ENCODE peak calls at places on chromosomes 2 and 18, in seven cellular contexts. One of them, this sample, is unnamed.

GRCh38 chr18:10973579-10974260 is 175.6 kb downstream of the PIEZO2 start:
- DNase-seq in AG09319: no peak
- DNase-seq in prostate gland: no peak
- DNase-seq in H9: no peak
- DNase-seq in GM10248: no peak
- DNase-seq in hepatocyte: no peak
- DNase-seq in transverse colon: no peak
- DNase-seq in this sample: no peak

GRCh38 chr2:102449370-102449974 is 23.6 kb upstream of the SLC9A4 start:
- DNase-seq in AG09319: no peak
- DNase-seq in prostate gland: peak; percentile 24
- DNase-seq in H9: no peak
- DNase-seq in GM10248: peak; percentile 46
- DNase-seq in hepatocyte: peak; percentile 62
- DNase-seq in transverse colon: peak; percentile 30
- DNase-seq in this sample: no peak

GRCh38 chr2:86336350-86337234 is 834 bp downstream of the REEP1 start:
- DNase-seq in AG09319: no peak
- DNase-seq in prostate gland: no peak
- DNase-seq in H9: peak; percentile 36
- DNase-seq in GM10248: no peak
- DNase-seq in hepatocyte: peak; percentile 46
- DNase-seq in transverse colon: no peak
- DNase-seq in this sample: peak; percentile 83

GRCh38 chr2:86790828-86791561 is at the start of gene CD8A:
- DNase-seq in AG09319: no peak
- DNase-seq in prostate gland: no peak
- DNase-seq in H9: peak; percentile 58
- DNase-seq in GM10248: peak; percentile 53
- DNase-seq in hepatocyte: peak; percentile 26
- DNase-seq in transverse colon: no peak
- DNase-seq in this sample: no peak

GRCh38 chr2:130825972-130826253 is 10.8 kb upstream of the ARHGEF4 start:
- DNase-seq in AG09319: no peak
- DNase-seq in prostate gland: no peak
- DNase-seq in H9: no peak
- DNase-seq in GM10248: no peak
- DNase-seq in hepatocyte: no peak
- DNase-seq in transverse colon: no peak
- DNase-seq in this sample: no peak

GRCh38 chr18:36572135-36572856 is 256.5 kb downstream of the TPGS2 start:
- DNase-seq in AG09319: peak; percentile 32
- DNase-seq in prostate gland: peak; percentile 40
- DNase-seq in H9: peak; percentile 45
- DNase-seq in GM10248: peak; percentile 28
- DNase-seq in hepatocyte: peak; percentile 58
- DNase-seq in transverse colon: peak; percentile 28
- DNase-seq in this sample: no peak

GRCh38 chr2:154240316-154240715 is 368.6 kb downstream of the GALNT13 start:
- DNase-seq in AG09319: no peak
- DNase-seq in prostate gland: no peak
- DNase-seq in H9: no peak
- DNase-seq in GM10248: no peak
- DNase-seq in hepatocyte: no peak
- DNase-seq in transverse colon: no peak
- DNase-seq in this sample: no peak

GRCh38 chr2:98247383-98247782 is 98.9 kb upstream of the CNGA3 start:
- DNase-seq in AG09319: no peak
- DNase-seq in prostate gland: no peak
- DNase-seq in H9: no peak
- DNase-seq in GM10248: no peak
- DNase-seq in hepatocyte: no peak
- DNase-seq in transverse colon: no peak
- DNase-seq in this sample: no peak

GRCh38 chr2:15058015-15058414 is 425.5 kb downstream of the LRATD1 start:
- DNase-seq in AG09319: no peak
- DNase-seq in prostate gland: no peak
- DNase-seq in H9: no peak
- DNase-seq in GM10248: no peak
- DNase-seq in hepatocyte: no peak
- DNase-seq in transverse colon: no peak
- DNase-seq in this sample: no peak

GRCh38 chr18:49359732-49360444 is 100.6 kb downstream of the DYM start:
- DNase-seq in AG09319: peak; percentile 51
- DNase-seq in prostate gland: no peak
- DNase-seq in H9: no peak
- DNase-seq in GM10248: peak; percentile 18
- DNase-seq in hepatocyte: no peak
- DNase-seq in transverse colon: no peak
- DNase-seq in this sample: no peak

GRCh38 chr18:59566507-59566906 is 130.7 kb downstream of the CCBE1 start:
- DNase-seq in AG09319: no peak
- DNase-seq in prostate gland: no peak
- DNase-seq in H9: no peak
- DNase-seq in GM10248: no peak
- DNase-seq in hepatocyte: peak; percentile 44
- DNase-seq in transverse colon: no peak
- DNase-seq in this sample: no peak

GRCh38 chr18:22559414-22560282 is 141.9 kb upstream of the CTAGE1 start:
- DNase-seq in AG09319: no peak
- DNase-seq in prostate gland: peak; percentile 8
- DNase-seq in H9: peak; percentile 48
- DNase-seq in GM10248: peak; percentile 30
- DNase-seq in hepatocyte: peak; percentile 87
- DNase-seq in transverse colon: peak; percentile 52
- DNase-seq in this sample: peak; percentile 85

GRCh38 chr2:60365556-60365955 is 187.9 kb downstream of the BCL11A start:
- DNase-seq in AG09319: no peak
- DNase-seq in prostate gland: no peak
- DNase-seq in H9: peak; percentile 6
- DNase-seq in GM10248: no peak
- DNase-seq in hepatocyte: no peak
- DNase-seq in transverse colon: no peak
- DNase-seq in this sample: peak; percentile 30

GRCh38 chr2:225122582-225123486 is 80.6 kb upstream of the DOCK10 start:
- DNase-seq in AG09319: no peak
- DNase-seq in prostate gland: no peak
- DNase-seq in H9: no peak
- DNase-seq in GM10248: peak; percentile 15
- DNase-seq in hepatocyte: peak; percentile 27
- DNase-seq in transverse colon: no peak
- DNase-seq in this sample: no peak

GRCh38 chr2:192148620-192149321 is 46.0 kb downstream of the TMEFF2 start:
- DNase-seq in AG09319: no peak
- DNase-seq in prostate gland: no peak
- DNase-seq in H9: no peak
- DNase-seq in GM10248: no peak
- DNase-seq in hepatocyte: no peak
- DNase-seq in transverse colon: no peak
- DNase-seq in this sample: no peak
- TF ChIP-seq CTCF in AG09319: no peak
- TF ChIP-seq CTCF in prostate gland: peak; percentile 36
- TF ChIP-seq CTCF in H9: no peak
- TF ChIP-seq CTCF in GM10248: no peak
- TF ChIP-seq CTCF in hepatocyte: no peak
- TF ChIP-seq CTCF in transverse colon: no peak
- TF ChIP-seq CTCF in this sample: peak; percentile 38

DNA sequence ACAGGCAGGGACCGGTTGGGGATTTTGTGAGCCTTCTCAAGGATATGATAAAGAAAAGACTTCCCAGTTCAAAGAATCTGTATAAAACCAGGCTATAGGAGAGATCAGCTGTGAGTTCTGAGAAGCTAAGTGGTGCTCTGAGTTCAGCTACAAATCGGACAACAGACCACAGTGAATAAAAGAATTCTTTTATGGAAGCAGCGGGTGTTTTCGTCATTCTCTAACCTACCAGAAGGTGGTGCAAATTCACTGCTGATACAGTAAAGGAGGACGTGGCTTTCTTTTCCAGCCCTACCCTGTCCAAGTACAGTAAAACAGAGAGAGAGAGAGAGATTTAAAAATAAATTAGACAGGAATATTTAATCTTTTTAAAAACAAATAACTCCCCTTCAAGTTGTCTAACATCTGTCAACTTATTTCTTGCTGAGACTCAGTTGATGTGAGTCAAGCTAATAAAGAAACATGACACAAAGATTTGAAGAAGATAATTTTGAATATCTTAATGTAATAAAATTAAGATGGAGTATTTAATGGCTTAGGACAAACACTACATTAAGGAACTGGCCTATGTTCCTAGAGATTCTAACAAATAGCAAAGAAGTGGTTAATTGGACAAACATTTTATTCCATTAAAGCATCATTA is 133.8 kb downstream of the INSIG2 start:
- DNase-seq in AG09319: peak; percentile 29
- DNase-seq in prostate gland: peak; percentile 31
- DNase-seq in H9: peak; percentile 38
- DNase-seq in GM10248: peak; percentile 50
- DNase-seq in hepatocyte: peak; percentile 86
- DNase-seq in transverse colon: no peak
- DNase-seq in this sample: no peak
- TF ChIP-seq CTCF in AG09319: peak; percentile 76
- TF ChIP-seq CTCF in prostate gland: peak; percentile 51
- TF ChIP-seq CTCF in H9: peak; percentile 80
- TF ChIP-seq CTCF in GM10248: peak; percentile 60
- TF ChIP-seq CTCF in hepatocyte: peak; percentile 88
- TF ChIP-seq CTCF in transverse colon: peak; percentile 69
- TF ChIP-seq CTCF in this sample: peak; percentile 76

DNA sequence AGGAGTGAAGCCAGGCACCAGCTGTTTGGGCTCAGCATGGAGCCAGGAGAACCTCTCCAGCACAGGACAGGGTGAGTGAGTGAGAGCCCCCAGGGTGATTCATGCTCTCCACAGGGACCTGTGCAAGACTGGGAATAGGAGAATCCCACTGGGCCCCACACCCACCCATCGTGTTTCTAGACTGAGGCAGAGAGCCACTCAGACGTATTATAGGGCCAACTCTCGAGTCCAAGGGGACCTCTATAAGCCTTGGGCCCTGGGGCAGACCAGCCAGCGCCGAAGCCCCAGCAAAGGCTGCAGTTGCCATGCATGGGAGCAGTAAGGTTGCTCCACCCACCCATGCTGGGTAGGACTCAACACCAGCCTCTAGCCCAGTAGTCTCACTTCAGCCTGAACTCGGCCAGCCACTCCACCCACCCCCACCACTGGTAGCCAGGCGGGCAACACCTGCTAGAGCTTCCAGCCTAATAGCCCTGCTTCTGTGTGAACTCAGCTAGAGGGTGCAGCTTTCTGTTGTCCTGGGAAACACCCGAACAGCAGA is 19.0 kb downstream of the PFN4 start:
- DNase-seq in AG09319: no peak
- DNase-seq in prostate gland: no peak
- DNase-seq in H9: no peak
- DNase-seq in GM10248: no peak
- DNase-seq in hepatocyte: no peak
- DNase-seq in transverse colon: no peak
- DNase-seq in this sample: no peak
- TF ChIP-seq CTCF in AG09319: no peak
- TF ChIP-seq CTCF in prostate gland: no peak
- TF ChIP-seq CTCF in H9: no peak
- TF ChIP-seq CTCF in GM10248: no peak
- TF ChIP-seq CTCF in hepatocyte: no peak
- TF ChIP-seq CTCF in transverse colon: no peak
- TF ChIP-seq CTCF in this sample: no peak

GRCh38 chr18:42157878-42158277 is 202.8 kb downstream of the PIK3C3 start:
- DNase-seq in AG09319: no peak
- DNase-seq in prostate gland: no peak
- DNase-seq in H9: no peak
- DNase-seq in GM10248: no peak
- DNase-seq in hepatocyte: no peak
- DNase-seq in transverse colon: no peak
- DNase-seq in this sample: no peak
- TF ChIP-seq CTCF in AG09319: no peak
- TF ChIP-seq CTCF in prostate gland: no peak
- TF ChIP-seq CTCF in H9: no peak
- TF ChIP-seq CTCF in GM10248: no peak
- TF ChIP-seq CTCF in hepatocyte: no peak
- TF ChIP-seq CTCF in transverse colon: no peak
- TF ChIP-seq CTCF in this sample: no peak

GRCh38 chr2:7032371-7032770 is 115.2 kb downstream of the RNF144A start:
- DNase-seq in AG09319: no peak
- DNase-seq in prostate gland: no peak
- DNase-seq in H9: no peak
- DNase-seq in GM10248: no peak
- DNase-seq in hepatocyte: no peak
- DNase-seq in transverse colon: no peak
- DNase-seq in this sample: no peak

GRCh38 chr2:7029291-7030059 is 112.3 kb downstream of the RNF144A start:
- DNase-seq in AG09319: no peak
- DNase-seq in prostate gland: no peak
- DNase-seq in H9: no peak
- DNase-seq in GM10248: no peak
- DNase-seq in hepatocyte: no peak
- DNase-seq in transverse colon: no peak
- DNase-seq in this sample: no peak

GRCh38 chr2:7033136-7033960 is 116.1 kb downstream of the RNF144A start:
- DNase-seq in AG09319: no peak
- DNase-seq in prostate gland: no peak
- DNase-seq in H9: no peak
- DNase-seq in GM10248: no peak
- DNase-seq in hepatocyte: no peak
- DNase-seq in transverse colon: no peak
- DNase-seq in this sample: no peak

GRCh38 chr2:7030810-7031209 is 113.6 kb downstream of the RNF144A start:
- DNase-seq in AG09319: no peak
- DNase-seq in prostate gland: no peak
- DNase-seq in H9: no peak
- DNase-seq in GM10248: no peak
- DNase-seq in hepatocyte: no peak
- DNase-seq in transverse colon: no peak
- DNase-seq in this sample: no peak

DNA sequence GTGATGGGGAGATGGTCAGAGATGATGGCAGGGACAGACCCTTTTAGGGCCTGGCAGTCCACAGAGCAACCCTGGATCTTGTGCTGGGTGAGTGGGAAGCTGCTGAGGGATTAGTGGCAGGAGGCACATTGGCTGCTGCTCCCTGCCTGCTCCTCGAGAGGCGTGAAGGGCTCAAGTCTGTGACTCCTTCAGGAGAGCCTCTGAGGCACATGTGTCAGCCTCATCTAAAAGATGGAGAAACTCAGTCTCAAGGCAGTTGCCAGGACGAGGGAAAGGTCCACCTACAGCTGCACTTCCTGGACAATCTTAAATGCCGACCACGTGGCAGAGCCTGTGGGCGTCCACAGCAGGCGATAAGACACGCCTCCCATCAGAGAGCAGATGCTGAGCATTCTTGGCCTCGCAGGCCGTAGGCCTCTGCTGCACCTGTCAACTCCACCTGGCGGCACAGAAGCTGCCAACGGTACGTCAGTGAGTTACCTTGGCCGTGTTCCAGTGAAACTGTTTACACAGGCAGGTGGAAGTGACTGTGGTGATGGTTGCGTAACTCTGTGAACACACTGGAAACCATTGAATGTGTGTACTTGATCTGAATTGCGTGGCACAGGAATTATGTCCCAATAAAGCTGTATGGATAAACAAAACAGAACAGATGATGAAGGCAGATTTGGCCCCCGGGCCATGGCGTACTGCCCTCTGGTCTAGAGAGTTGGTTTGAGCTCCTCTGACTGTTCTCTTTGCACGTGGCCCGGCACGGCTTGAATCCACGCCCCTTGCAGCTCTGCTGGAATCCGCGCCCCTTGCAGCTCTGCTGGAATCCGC is 114.4 kb downstream of the RNF144A start:
- DNase-seq in AG09319: no peak
- DNase-seq in prostate gland: peak; percentile 98
- DNase-seq in H9: no peak
- DNase-seq in GM10248: no peak
- DNase-seq in hepatocyte: peak; percentile 90
- DNase-seq in transverse colon: peak; percentile 93
- DNase-seq in this sample: no peak
- TF ChIP-seq CTCF in AG09319: no peak
- TF ChIP-seq CTCF in prostate gland: peak; percentile 62
- TF ChIP-seq CTCF in H9: no peak
- TF ChIP-seq CTCF in GM10248: no peak
- TF ChIP-seq CTCF in hepatocyte: peak; percentile 10
- TF ChIP-seq CTCF in transverse colon: peak; percentile 8
- TF ChIP-seq CTCF in this sample: no peak